ENCODE peak calls at places on chromosomes 1 and 21, in six cellular contexts. One of them, this sample, is unnamed.

GRCh38 chr1:116693759-116694482 is 26.4 kb upstream of the IGSF3 start:
- DNase-seq in NCI-H1694: no peak
- DNase-seq in NCI-H345: no peak
- DNase-seq in lung microvascular endothelial cell: peak
- DNase-seq in dorsolateral prefrontal cortex: no peak
- DNase-seq in brain microvascular endothelial cell: peak
- DNase-seq in this sample: no peak

GRCh38 chr1:178271471-178271870 is 177.6 kb downstream of the RASAL2 start:
- DNase-seq in NCI-H1694: no peak
- DNase-seq in NCI-H345: no peak
- DNase-seq in lung microvascular endothelial cell: no peak
- DNase-seq in dorsolateral prefrontal cortex: no peak
- DNase-seq in brain microvascular endothelial cell: no peak
- DNase-seq in this sample: no peak

GRCh38 chr1:94316836-94317789 is 79.7 kb upstream of the ARHGAP29 start:
- DNase-seq in NCI-H1694: no peak
- DNase-seq in NCI-H345: no peak
- DNase-seq in lung microvascular endothelial cell: no peak
- DNase-seq in dorsolateral prefrontal cortex: no peak
- DNase-seq in brain microvascular endothelial cell: no peak
- DNase-seq in this sample: no peak

GRCh38 chr1:204791453-204792366 is 79.0 kb upstream of the NFASC start:
- DNase-seq in NCI-H1694: peak
- DNase-seq in NCI-H345: peak
- DNase-seq in lung microvascular endothelial cell: peak
- DNase-seq in dorsolateral prefrontal cortex: peak
- DNase-seq in brain microvascular endothelial cell: peak
- DNase-seq in this sample: peak

GRCh38 chr21:44416193-44416592 is 39.1 kb upstream of the LRRC3 start:
- DNase-seq in NCI-H1694: no peak
- DNase-seq in NCI-H345: no peak
- DNase-seq in lung microvascular endothelial cell: no peak
- DNase-seq in dorsolateral prefrontal cortex: no peak
- DNase-seq in brain microvascular endothelial cell: no peak
- DNase-seq in this sample: peak

GRCh38 chr21:29190920-29191319 is 60.5 kb downstream of the MAP3K7CL start:
- DNase-seq in NCI-H1694: no peak
- DNase-seq in NCI-H345: no peak
- DNase-seq in lung microvascular endothelial cell: no peak
- DNase-seq in dorsolateral prefrontal cortex: no peak
- DNase-seq in brain microvascular endothelial cell: no peak
- DNase-seq in this sample: no peak

GRCh38 chr21:29538115-29538514 is 239.4 kb downstream of the BACH1 start:
- DNase-seq in NCI-H1694: no peak
- DNase-seq in NCI-H345: no peak
- DNase-seq in lung microvascular endothelial cell: no peak
- DNase-seq in dorsolateral prefrontal cortex: no peak
- DNase-seq in brain microvascular endothelial cell: peak
- DNase-seq in this sample: no peak

GRCh38 chr1:184866991-184867788 is 107.1 kb downstream of the NIBAN1 start:
- DNase-seq in NCI-H1694: no peak
- DNase-seq in NCI-H345: no peak
- DNase-seq in lung microvascular endothelial cell: no peak
- DNase-seq in dorsolateral prefrontal cortex: no peak
- DNase-seq in brain microvascular endothelial cell: peak
- DNase-seq in this sample: no peak

GRCh38 chr1:20386682-20387081 is 96.0 kb downstream of the VWA5B1 start:
- DNase-seq in NCI-H1694: peak
- DNase-seq in NCI-H345: peak
- DNase-seq in lung microvascular endothelial cell: no peak
- DNase-seq in dorsolateral prefrontal cortex: peak
- DNase-seq in brain microvascular endothelial cell: no peak
- DNase-seq in this sample: peak

GRCh38 chr1:6923955-6924890 is 139.0 kb downstream of the CAMTA1 start:
- DNase-seq in NCI-H1694: no peak
- DNase-seq in NCI-H345: peak
- DNase-seq in lung microvascular endothelial cell: no peak
- DNase-seq in dorsolateral prefrontal cortex: no peak
- DNase-seq in brain microvascular endothelial cell: no peak
- DNase-seq in this sample: no peak

GRCh38 chr1:24745711-24746582 is 700 bp downstream of the CLIC4 start:
- DNase-seq in NCI-H1694: no peak
- DNase-seq in NCI-H345: peak
- DNase-seq in lung microvascular endothelial cell: peak
- DNase-seq in dorsolateral prefrontal cortex: no peak
- DNase-seq in brain microvascular endothelial cell: no peak
- DNase-seq in this sample: peak